ENCODE peak calls at places on chromosome 5, in six cellular contexts. One of them, this sample, is unnamed.

GRCh38 chr5:62578540-62578939 is at the start of gene LRRC70:
- DNase-seq in substantia nigra: no peak
- DNase-seq in EL: peak
- DNase-seq in psoas muscle: no peak
- DNase-seq in HepG2: peak
- DNase-seq in iPS DF 19.7: peak
- DNase-seq in this sample: no peak

GRCh38 chr5:148778891-148779290 is 47.5 kb upstream of the ADRB2 start:
- DNase-seq in HepG2: no peak
- DNase-seq in psoas muscle: no peak
- DNase-seq in iPS DF 19.7: no peak
- DNase-seq in substantia nigra: no peak
- DNase-seq in EL: no peak
- DNase-seq in this sample: no peak

GRCh38 chr5:64594025-64594424 is 88.2 kb downstream of the RGS7BP start:
- DNase-seq in HepG2: no peak
- DNase-seq in psoas muscle: no peak
- DNase-seq in EL: no peak
- DNase-seq in substantia nigra: no peak
- DNase-seq in iPS DF 19.7: no peak
- DNase-seq in this sample: no peak

GRCh38 chr5:10591946-10592345 is 28.1 kb downstream of the ANKRD33B start:
- DNase-seq in EL: no peak
- DNase-seq in iPS DF 19.7: no peak
- DNase-seq in HepG2: no peak
- DNase-seq in substantia nigra: no peak
- DNase-seq in psoas muscle: no peak
- DNase-seq in this sample: no peak

GRCh38 chr5:149887622-149888183 is 56.9 kb downstream of the PDE6A start:
- DNase-seq in substantia nigra: no peak
- DNase-seq in EL: peak
- DNase-seq in HepG2: peak
- DNase-seq in iPS DF 19.7: no peak
- DNase-seq in psoas muscle: no peak
- DNase-seq in this sample: no peak

GRCh38 chr5:76684756-76685594 is 31.0 kb upstream of the F2R start:
- DNase-seq in psoas muscle: no peak
- DNase-seq in EL: no peak
- DNase-seq in iPS DF 19.7: no peak
- DNase-seq in HepG2: no peak
- DNase-seq in substantia nigra: no peak
- DNase-seq in this sample: no peak

GRCh38 chr5:169591636-169592035 is 8.1 kb downstream of the SPDL1 start:
- DNase-seq in iPS DF 19.7: no peak
- DNase-seq in substantia nigra: no peak
- DNase-seq in psoas muscle: no peak
- DNase-seq in EL: no peak
- DNase-seq in HepG2: no peak
- DNase-seq in this sample: no peak

GRCh38 chr5:167049043-167049663 is 1242.3 kb upstream of the WWC1 start:
- DNase-seq in iPS DF 19.7: no peak
- DNase-seq in HepG2: peak
- DNase-seq in psoas muscle: no peak
- DNase-seq in substantia nigra: no peak
- DNase-seq in EL: peak
- DNase-seq in this sample: no peak

GRCh38 chr5:146825033-146825432 is 53.5 kb downstream of the PPP2R2B start:
- DNase-seq in EL: peak
- DNase-seq in iPS DF 19.7: peak
- DNase-seq in psoas muscle: no peak
- DNase-seq in HepG2: peak
- DNase-seq in substantia nigra: no peak
- DNase-seq in this sample: no peak

GRCh38 chr5:120327180-120327579 is 136.9 kb upstream of the PRR16 start:
- DNase-seq in HepG2: no peak
- DNase-seq in iPS DF 19.7: no peak
- DNase-seq in EL: no peak
- DNase-seq in substantia nigra: no peak
- DNase-seq in psoas muscle: no peak
- DNase-seq in this sample: no peak

GRCh38 chr5:17105744-17106450 is 111.5 kb upstream of the BASP1 start:
- DNase-seq in iPS DF 19.7: no peak
- DNase-seq in psoas muscle: no peak
- DNase-seq in substantia nigra: no peak
- DNase-seq in HepG2: no peak
- DNase-seq in EL: peak
- DNase-seq in this sample: no peak

GRCh38 chr5:119864286-119864685 is 234.9 kb downstream of the FAM170A start:
- DNase-seq in iPS DF 19.7: no peak
- DNase-seq in HepG2: no peak
- DNase-seq in substantia nigra: no peak
- DNase-seq in psoas muscle: no peak
- DNase-seq in EL: no peak
- DNase-seq in this sample: no peak

GRCh38 chr5:89236900-89237299 is 353.9 kb upstream of the MEF2C start:
- DNase-seq in EL: no peak
- DNase-seq in HepG2: no peak
- DNase-seq in psoas muscle: no peak
- DNase-seq in substantia nigra: no peak
- DNase-seq in iPS DF 19.7: no peak
- DNase-seq in this sample: no peak

GRCh38 chr5:77874691-77875090 is 98.6 kb upstream of the TBCA start:
- DNase-seq in iPS DF 19.7: no peak
- DNase-seq in EL: no peak
- DNase-seq in HepG2: no peak
- DNase-seq in psoas muscle: no peak
- DNase-seq in substantia nigra: no peak
- DNase-seq in this sample: no peak

GRCh38 chr5:157253547-157253946 is 12.4 kb upstream of the CYFIP2 start:
- DNase-seq in HepG2: peak
- DNase-seq in EL: peak
- DNase-seq in substantia nigra: no peak
- DNase-seq in iPS DF 19.7: no peak
- DNase-seq in psoas muscle: no peak
- DNase-seq in this sample: no peak

GRCh38 chr5:132059043-132059695 is 1.3 kb upstream of the IL3 start:
- DNase-seq in HepG2: no peak
- DNase-seq in EL: no peak
- DNase-seq in iPS DF 19.7: no peak
- DNase-seq in substantia nigra: no peak
- DNase-seq in psoas muscle: no peak
- DNase-seq in this sample: peak

GRCh38 chr5:38557309-38557710 is 864 bp upstream of the LIFR start:
- DNase-seq in EL: no peak
- DNase-seq in substantia nigra: peak
- DNase-seq in psoas muscle: peak
- DNase-seq in iPS DF 19.7: no peak
- DNase-seq in HepG2: no peak
- DNase-seq in this sample: no peak

GRCh38 chr5:133734916-133735315 is 122.6 kb upstream of the FSTL4 start:
- DNase-seq in EL: no peak
- DNase-seq in iPS DF 19.7: no peak
- DNase-seq in psoas muscle: no peak
- DNase-seq in substantia nigra: no peak
- DNase-seq in HepG2: no peak
- DNase-seq in this sample: no peak

GRCh38 chr5:145903862-145904261 is 31.0 kb upstream of the GRXCR2 start:
- DNase-seq in psoas muscle: no peak
- DNase-seq in substantia nigra: no peak
- DNase-seq in HepG2: no peak
- DNase-seq in EL: peak
- DNase-seq in iPS DF 19.7: no peak
- DNase-seq in this sample: no peak

GRCh38 chr5:18101532-18101931 is 467.3 kb downstream of the TAF11L14 start:
- DNase-seq in iPS DF 19.7: no peak
- DNase-seq in EL: no peak
- DNase-seq in substantia nigra: no peak
- DNase-seq in psoas muscle: no peak
- DNase-seq in HepG2: no peak
- DNase-seq in this sample: no peak